ENCODE peak calls at places on chromosomes 1 and 21, in ten cellular contexts. One of them, this sample, is unnamed.

GRCh38 chr1:216005916-216006315 is 417.3 kb downstream of the USH2A start:
- DNase-seq in lung: no peak
- DNase-seq in stomach: no peak
- DNase-seq in uterus: no peak
- DNase-seq in HCT116: no peak
- DNase-seq in psoas muscle: no peak
- DNase-seq in tibial nerve: no peak
- DNase-seq in esophagus squamous epithelium: no peak
- DNase-seq in SK-N-SH: no peak
- DNase-seq in Peyer's patch: no peak
- DNase-seq in this sample: no peak

GRCh38 chr1:199157494-199157893 is 518.7 kb downstream of the PTPRC start:
- DNase-seq in lung: no peak
- DNase-seq in stomach: no peak
- DNase-seq in uterus: no peak
- DNase-seq in HCT116: peak
- DNase-seq in psoas muscle: no peak
- DNase-seq in tibial nerve: no peak
- DNase-seq in esophagus squamous epithelium: no peak
- DNase-seq in SK-N-SH: no peak
- DNase-seq in Peyer's patch: no peak
- DNase-seq in this sample: no peak

GRCh38 chr21:46048926-46049889 is 48.7 kb upstream of the COL6A2 start:
- DNase-seq in lung: peak
- DNase-seq in stomach: peak
- DNase-seq in uterus: peak
- DNase-seq in HCT116: no peak
- DNase-seq in psoas muscle: peak
- DNase-seq in tibial nerve: peak
- DNase-seq in esophagus squamous epithelium: no peak
- DNase-seq in SK-N-SH: no peak
- DNase-seq in Peyer's patch: peak
- DNase-seq in this sample: peak

GRCh38 chr21:34674467-34674866 is 5.7 kb downstream of the CLIC6 start:
- DNase-seq in lung: no peak
- DNase-seq in stomach: no peak
- DNase-seq in uterus: no peak
- DNase-seq in HCT116: no peak
- DNase-seq in psoas muscle: no peak
- DNase-seq in tibial nerve: no peak
- DNase-seq in esophagus squamous epithelium: no peak
- DNase-seq in SK-N-SH: no peak
- DNase-seq in Peyer's patch: no peak
- DNase-seq in this sample: no peak

GRCh38 chr1:27513958-27514357 is 24.0 kb upstream of the WASF2 start:
- DNase-seq in lung: no peak
- DNase-seq in stomach: no peak
- DNase-seq in uterus: no peak
- DNase-seq in HCT116: no peak
- DNase-seq in psoas muscle: no peak
- DNase-seq in tibial nerve: no peak
- DNase-seq in esophagus squamous epithelium: no peak
- DNase-seq in SK-N-SH: no peak
- DNase-seq in Peyer's patch: no peak
- DNase-seq in this sample: no peak

GRCh38 chr1:43587594-43587993 is 56.9 kb downstream of the PTPRF start:
- DNase-seq in lung: no peak
- DNase-seq in stomach: no peak
- DNase-seq in uterus: no peak
- DNase-seq in HCT116: no peak
- DNase-seq in psoas muscle: no peak
- DNase-seq in tibial nerve: no peak
- DNase-seq in esophagus squamous epithelium: no peak
- DNase-seq in SK-N-SH: no peak
- DNase-seq in Peyer's patch: no peak
- DNase-seq in this sample: no peak

GRCh38 chr1:216325946-216326345 is 97.3 kb downstream of the USH2A start:
- DNase-seq in lung: no peak
- DNase-seq in stomach: no peak
- DNase-seq in uterus: no peak
- DNase-seq in HCT116: no peak
- DNase-seq in psoas muscle: no peak
- DNase-seq in tibial nerve: no peak
- DNase-seq in esophagus squamous epithelium: no peak
- DNase-seq in SK-N-SH: no peak
- DNase-seq in Peyer's patch: peak
- DNase-seq in this sample: no peak

GRCh38 chr21:44940116-44940631 is 345 bp downstream of the SLX9 start:
- DNase-seq in lung: no peak
- DNase-seq in stomach: no peak
- DNase-seq in uterus: no peak
- DNase-seq in HCT116: no peak
- DNase-seq in psoas muscle: no peak
- DNase-seq in tibial nerve: no peak
- DNase-seq in esophagus squamous epithelium: no peak
- DNase-seq in SK-N-SH: no peak
- DNase-seq in Peyer's patch: no peak
- DNase-seq in this sample: no peak

GRCh38 chr1:228646717-228647522 is 88.4 kb upstream of the RHOU start:
- DNase-seq in lung: no peak
- DNase-seq in stomach: peak
- DNase-seq in uterus: peak
- DNase-seq in HCT116: no peak
- DNase-seq in psoas muscle: no peak
- DNase-seq in tibial nerve: peak
- DNase-seq in esophagus squamous epithelium: no peak
- DNase-seq in SK-N-SH: peak
- DNase-seq in Peyer's patch: peak
- DNase-seq in this sample: peak

GRCh38 chr1:16013220-16013907 is 4.5 kb downstream of the HSPB7 start:
- DNase-seq in lung: no peak
- DNase-seq in stomach: peak
- DNase-seq in uterus: peak
- DNase-seq in HCT116: peak
- DNase-seq in psoas muscle: peak
- DNase-seq in tibial nerve: no peak
- DNase-seq in esophagus squamous epithelium: no peak
- DNase-seq in SK-N-SH: peak
- DNase-seq in Peyer's patch: peak
- DNase-seq in this sample: peak

GRCh38 chr21:41726970-41727783 is 39.7 kb downstream of the RIPK4 start:
- DNase-seq in lung: no peak
- DNase-seq in stomach: peak
- DNase-seq in uterus: no peak
- DNase-seq in HCT116: peak
- DNase-seq in psoas muscle: peak
- DNase-seq in tibial nerve: peak
- DNase-seq in esophagus squamous epithelium: no peak
- DNase-seq in SK-N-SH: no peak
- DNase-seq in Peyer's patch: no peak
- DNase-seq in this sample: peak
- TF ChIP-seq CTCF in lung: no peak
- TF ChIP-seq CTCF in stomach: no peak
- TF ChIP-seq CTCF in uterus: no peak
- TF ChIP-seq CTCF in HCT116: no peak
- TF ChIP-seq CTCF in psoas muscle: no peak
- TF ChIP-seq CTCF in tibial nerve: no peak
- TF ChIP-seq CTCF in esophagus squamous epithelium: no peak
- TF ChIP-seq CTCF in SK-N-SH: no peak
- TF ChIP-seq CTCF in Peyer's patch: no peak
- TF ChIP-seq CTCF in this sample: no peak

GRCh38 chr1:202034149-202034682 is 23.8 kb downstream of the ELF3 start:
- DNase-seq in lung: no peak
- DNase-seq in stomach: no peak
- DNase-seq in uterus: no peak
- DNase-seq in HCT116: no peak
- DNase-seq in psoas muscle: no peak
- DNase-seq in tibial nerve: no peak
- DNase-seq in esophagus squamous epithelium: no peak
- DNase-seq in SK-N-SH: no peak
- DNase-seq in Peyer's patch: no peak
- DNase-seq in this sample: no peak

GRCh38 chr1:202034683-202035462 is 24.5 kb downstream of the ELF3 start:
- DNase-seq in lung: peak
- DNase-seq in stomach: peak
- DNase-seq in uterus: peak
- DNase-seq in HCT116: peak
- DNase-seq in psoas muscle: peak
- DNase-seq in tibial nerve: peak
- DNase-seq in esophagus squamous epithelium: no peak
- DNase-seq in SK-N-SH: no peak
- DNase-seq in Peyer's patch: peak
- DNase-seq in this sample: peak

GRCh38 chr1:202037706-202038296 is 27.4 kb downstream of the ELF3 start:
- DNase-seq in lung: no peak
- DNase-seq in stomach: no peak
- DNase-seq in uterus: no peak
- DNase-seq in HCT116: no peak
- DNase-seq in psoas muscle: no peak
- DNase-seq in tibial nerve: no peak
- DNase-seq in esophagus squamous epithelium: no peak
- DNase-seq in SK-N-SH: no peak
- DNase-seq in Peyer's patch: no peak
- DNase-seq in this sample: no peak

GRCh38 chr1:202036595-202037387 is 26.4 kb downstream of the ELF3 start:
- DNase-seq in lung: no peak
- DNase-seq in stomach: no peak
- DNase-seq in uterus: no peak
- DNase-seq in HCT116: no peak
- DNase-seq in psoas muscle: no peak
- DNase-seq in tibial nerve: no peak
- DNase-seq in esophagus squamous epithelium: no peak
- DNase-seq in SK-N-SH: no peak
- DNase-seq in Peyer's patch: peak
- DNase-seq in this sample: no peak

DNA sequence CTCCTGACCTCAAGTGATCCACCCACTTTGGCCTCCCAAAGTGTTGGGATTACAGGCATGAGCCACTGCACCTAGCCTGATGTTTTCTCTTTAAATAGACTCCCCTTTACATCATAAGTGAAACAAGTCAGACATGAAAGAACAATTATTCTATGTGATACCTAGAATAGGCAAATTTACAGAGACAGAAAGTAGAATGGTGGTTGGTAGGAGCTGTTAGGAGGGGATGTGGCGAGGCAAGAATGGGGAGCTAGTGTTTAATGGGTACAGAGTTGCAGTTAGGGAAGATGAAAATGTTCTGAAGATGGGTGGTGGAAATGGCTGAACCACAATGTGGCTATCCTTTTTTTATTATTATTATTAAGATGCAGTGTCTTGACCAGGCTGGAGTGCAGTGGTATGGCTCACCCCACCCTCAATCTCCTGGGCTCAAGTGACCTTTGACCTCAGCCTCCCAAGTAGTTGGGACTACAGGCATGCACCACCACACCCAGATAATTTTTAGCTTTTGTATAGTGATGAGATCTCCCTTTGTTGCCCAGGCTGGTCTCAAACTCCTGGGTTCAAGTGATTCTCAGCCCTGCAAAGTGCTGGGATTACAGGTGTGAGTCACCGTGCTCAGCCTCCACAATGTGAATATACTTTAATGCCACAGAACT is 28.4 kb downstream of the ELF3 start:
- DNase-seq in lung: no peak
- DNase-seq in stomach: no peak
- DNase-seq in uterus: no peak
- DNase-seq in HCT116: no peak
- DNase-seq in psoas muscle: no peak
- DNase-seq in tibial nerve: no peak
- DNase-seq in esophagus squamous epithelium: no peak
- DNase-seq in SK-N-SH: no peak
- DNase-seq in Peyer's patch: no peak
- DNase-seq in this sample: no peak
- H3K27ac ChIP-seq in lung: no peak
- H3K27ac ChIP-seq in stomach: no peak
- H3K27ac ChIP-seq in uterus: no peak
- H3K27ac ChIP-seq in HCT116: no peak
- H3K27ac ChIP-seq in psoas muscle: no peak
- H3K27ac ChIP-seq in tibial nerve: no peak
- H3K27ac ChIP-seq in esophagus squamous epithelium: no peak
- H3K27ac ChIP-seq in SK-N-SH: no peak
- H3K27ac ChIP-seq in Peyer's patch: no peak
- H3K27ac ChIP-seq in this sample: no peak

GRCh38 chr1:160453443-160453842 is 53.1 kb downstream of the VANGL2 start:
- DNase-seq in lung: no peak
- DNase-seq in stomach: no peak
- DNase-seq in uterus: no peak
- DNase-seq in HCT116: no peak
- DNase-seq in psoas muscle: no peak
- DNase-seq in tibial nerve: no peak
- DNase-seq in esophagus squamous epithelium: no peak
- DNase-seq in SK-N-SH: no peak
- DNase-seq in Peyer's patch: no peak
- DNase-seq in this sample: no peak
- H3K4me3 ChIP-seq in lung: no peak
- H3K4me3 ChIP-seq in stomach: no peak
- H3K4me3 ChIP-seq in uterus: no peak
- H3K4me3 ChIP-seq in HCT116: no peak
- H3K4me3 ChIP-seq in psoas muscle: no peak
- H3K4me3 ChIP-seq in tibial nerve: no peak
- H3K4me3 ChIP-seq in esophagus squamous epithelium: no peak
- H3K4me3 ChIP-seq in SK-N-SH: no peak
- H3K4me3 ChIP-seq in Peyer's patch: no peak
- H3K4me3 ChIP-seq in this sample: no peak

GRCh38 chr1:234659538-234659937 is 49.6 kb upstream of the IRF2BP2 start:
- DNase-seq in lung: no peak
- DNase-seq in stomach: no peak
- DNase-seq in uterus: no peak
- DNase-seq in HCT116: peak
- DNase-seq in psoas muscle: no peak
- DNase-seq in tibial nerve: no peak
- DNase-seq in esophagus squamous epithelium: no peak
- DNase-seq in SK-N-SH: no peak
- DNase-seq in Peyer's patch: peak
- DNase-seq in this sample: no peak

GRCh38 chr1:234656070-234656875 is 46.3 kb upstream of the IRF2BP2 start:
- DNase-seq in lung: no peak
- DNase-seq in stomach: no peak
- DNase-seq in uterus: no peak
- DNase-seq in HCT116: no peak
- DNase-seq in psoas muscle: no peak
- DNase-seq in tibial nerve: no peak
- DNase-seq in esophagus squamous epithelium: no peak
- DNase-seq in SK-N-SH: no peak
- DNase-seq in Peyer's patch: no peak
- DNase-seq in this sample: no peak

GRCh38 chr1:234655328-234656069 is 45.5 kb upstream of the IRF2BP2 start:
- DNase-seq in lung: no peak
- DNase-seq in stomach: no peak
- DNase-seq in uterus: no peak
- DNase-seq in HCT116: no peak
- DNase-seq in psoas muscle: no peak
- DNase-seq in tibial nerve: no peak
- DNase-seq in esophagus squamous epithelium: no peak
- DNase-seq in SK-N-SH: peak
- DNase-seq in Peyer's patch: no peak
- DNase-seq in this sample: no peak

GRCh38 chr1:234658143-234658542 is 48.2 kb upstream of the IRF2BP2 start:
- DNase-seq in lung: peak
- DNase-seq in stomach: peak
- DNase-seq in uterus: no peak
- DNase-seq in HCT116: peak
- DNase-seq in psoas muscle: peak
- DNase-seq in tibial nerve: no peak
- DNase-seq in esophagus squamous epithelium: no peak
- DNase-seq in SK-N-SH: no peak
- DNase-seq in Peyer's patch: peak
- DNase-seq in this sample: no peak

GRCh38 chr1:234656981-234657651 is 47.1 kb upstream of the IRF2BP2 start:
- DNase-seq in lung: no peak
- DNase-seq in stomach: no peak
- DNase-seq in uterus: no peak
- DNase-seq in HCT116: peak
- DNase-seq in psoas muscle: no peak
- DNase-seq in tibial nerve: no peak
- DNase-seq in esophagus squamous epithelium: no peak
- DNase-seq in SK-N-SH: peak
- DNase-seq in Peyer's patch: no peak
- DNase-seq in this sample: no peak
- TF ChIP-seq CTCF in lung: no peak
- TF ChIP-seq CTCF in stomach: no peak
- TF ChIP-seq CTCF in uterus: no peak
- TF ChIP-seq CTCF in HCT116: no peak
- TF ChIP-seq CTCF in psoas muscle: no peak
- TF ChIP-seq CTCF in tibial nerve: no peak
- TF ChIP-seq CTCF in esophagus squamous epithelium: no peak
- TF ChIP-seq CTCF in SK-N-SH: no peak
- TF ChIP-seq CTCF in Peyer's patch: no peak
- TF ChIP-seq CTCF in this sample: no peak